ENCODE peak calls at places on chromosomes 5 and 9, in seven cellular contexts. One of them, this sample, is unnamed.

GRCh38 chr9:5577225-5577624 is 51.7 kb upstream of the RIC1 start:
- DNase-seq in A549: no peak
- DNase-seq in transverse colon: no peak
- DNase-seq in tibial nerve: no peak
- DNase-seq in cardiac muscle cell: no peak
- DNase-seq in CD4-positive, alpha-beta T cell: no peak
- DNase-seq in breast epithelium: no peak
- DNase-seq in this sample: no peak

GRCh38 chr9:101442248-101443136 is 6.9 kb upstream of the ALDOB start:
- DNase-seq in tibial nerve: no peak
- DNase-seq in cardiac muscle cell: no peak
- DNase-seq in transverse colon: no peak
- DNase-seq in CD4-positive, alpha-beta T cell: no peak
- DNase-seq in A549: no peak
- DNase-seq in breast epithelium: no peak
- DNase-seq in this sample: peak

GRCh38 chr9:89427621-89428221 is 70.2 kb downstream of the SEMA4D start:
- DNase-seq in tibial nerve: no peak
- DNase-seq in A549: no peak
- DNase-seq in cardiac muscle cell: no peak
- DNase-seq in transverse colon: no peak
- DNase-seq in CD4-positive, alpha-beta T cell: no peak
- DNase-seq in breast epithelium: no peak
- DNase-seq in this sample: no peak

GRCh38 chr9:132411091-132411508 is 1.1 kb downstream of the CFAP77 start:
- DNase-seq in cardiac muscle cell: peak
- DNase-seq in CD4-positive, alpha-beta T cell: peak
- DNase-seq in tibial nerve: no peak
- DNase-seq in breast epithelium: no peak
- DNase-seq in transverse colon: peak
- DNase-seq in A549: peak
- DNase-seq in this sample: peak

GRCh38 chr9:27671591-27671990 is 98.3 kb upstream of the C9orf72 start:
- DNase-seq in cardiac muscle cell: no peak
- DNase-seq in breast epithelium: no peak
- DNase-seq in tibial nerve: no peak
- DNase-seq in transverse colon: no peak
- DNase-seq in CD4-positive, alpha-beta T cell: no peak
- DNase-seq in A549: no peak
- DNase-seq in this sample: no peak

GRCh38 chr9:105881654-105882349 is 187.5 kb downstream of the TMEM38B start:
- DNase-seq in cardiac muscle cell: peak
- DNase-seq in transverse colon: peak
- DNase-seq in A549: peak
- DNase-seq in CD4-positive, alpha-beta T cell: peak
- DNase-seq in breast epithelium: peak
- DNase-seq in tibial nerve: peak
- DNase-seq in this sample: no peak

GRCh38 chr5:59628062-59628828 is 265.3 kb downstream of the PDE4D start:
- DNase-seq in cardiac muscle cell: no peak
- DNase-seq in tibial nerve: no peak
- DNase-seq in transverse colon: no peak
- DNase-seq in A549: no peak
- DNase-seq in breast epithelium: no peak
- DNase-seq in CD4-positive, alpha-beta T cell: no peak
- DNase-seq in this sample: no peak

GRCh38 chr5:43037929-43038510 is 2.1 kb downstream of the ANXA2R start:
- DNase-seq in breast epithelium: no peak
- DNase-seq in CD4-positive, alpha-beta T cell: no peak
- DNase-seq in transverse colon: peak
- DNase-seq in A549: no peak
- DNase-seq in tibial nerve: no peak
- DNase-seq in cardiac muscle cell: no peak
- DNase-seq in this sample: no peak

GRCh38 chr5:179870952-179871351 is 12.3 kb upstream of the MRNIP start:
- DNase-seq in transverse colon: no peak
- DNase-seq in A549: no peak
- DNase-seq in CD4-positive, alpha-beta T cell: no peak
- DNase-seq in tibial nerve: no peak
- DNase-seq in cardiac muscle cell: no peak
- DNase-seq in breast epithelium: no peak
- DNase-seq in this sample: no peak

GRCh38 chr5:181242031-181242451 is 1.7 kb downstream of the RACK1 start:
- DNase-seq in tibial nerve: no peak
- DNase-seq in transverse colon: no peak
- DNase-seq in A549: no peak
- DNase-seq in CD4-positive, alpha-beta T cell: no peak
- DNase-seq in cardiac muscle cell: no peak
- DNase-seq in breast epithelium: no peak
- DNase-seq in this sample: no peak

GRCh38 chr5:181239062-181239663 is 4.5 kb downstream of the RACK1 start:
- DNase-seq in transverse colon: no peak
- DNase-seq in A549: no peak
- DNase-seq in tibial nerve: no peak
- DNase-seq in breast epithelium: no peak
- DNase-seq in cardiac muscle cell: no peak
- DNase-seq in CD4-positive, alpha-beta T cell: no peak
- DNase-seq in this sample: no peak

GRCh38 chr5:181243020-181243520 is 636 bp downstream of the RACK1 start:
- DNase-seq in A549: no peak
- DNase-seq in breast epithelium: no peak
- DNase-seq in tibial nerve: no peak
- DNase-seq in cardiac muscle cell: no peak
- DNase-seq in CD4-positive, alpha-beta T cell: no peak
- DNase-seq in transverse colon: no peak
- DNase-seq in this sample: no peak

GRCh38 chr5:181243521-181244307 is at the start of gene RACK1:
- DNase-seq in A549: peak
- DNase-seq in transverse colon: peak
- DNase-seq in CD4-positive, alpha-beta T cell: peak
- DNase-seq in tibial nerve: peak
- DNase-seq in breast epithelium: peak
- DNase-seq in cardiac muscle cell: peak
- DNase-seq in this sample: peak

DNA sequence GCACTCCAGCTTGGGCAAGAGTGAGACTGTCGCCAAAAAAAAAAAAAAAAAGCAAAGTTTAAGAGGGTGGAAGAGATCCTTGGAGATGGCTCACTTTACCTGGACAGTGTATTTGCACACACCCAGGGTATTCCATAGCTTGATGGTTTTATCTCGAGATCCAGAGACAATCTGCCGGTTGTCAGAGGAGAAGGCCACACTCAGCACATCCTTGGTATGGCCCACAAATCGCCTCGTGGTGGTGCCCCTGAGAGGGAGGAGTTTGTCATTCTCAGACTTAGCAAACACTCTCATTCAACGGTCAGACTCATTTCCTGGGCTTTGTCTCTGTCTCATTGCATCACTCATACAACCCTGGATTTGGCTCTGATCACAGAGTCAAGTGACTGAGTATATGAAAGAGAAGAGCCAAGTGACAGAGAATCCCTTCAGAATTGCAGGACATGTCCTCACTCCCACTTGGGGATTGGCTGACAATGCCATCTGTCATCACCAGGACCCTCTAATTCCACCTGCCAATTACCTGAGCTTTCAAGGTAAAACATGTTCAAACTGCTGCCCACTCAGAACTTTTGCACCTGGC is 2.2 kb downstream of the RACK1 start:
- DNase-seq in A549: no peak
- DNase-seq in breast epithelium: no peak
- DNase-seq in transverse colon: no peak
- DNase-seq in cardiac muscle cell: no peak
- DNase-seq in tibial nerve: no peak
- DNase-seq in CD4-positive, alpha-beta T cell: no peak
- DNase-seq in this sample: no peak
- TF ChIP-seq CTCF in A549: no peak
- TF ChIP-seq CTCF in breast epithelium: no peak
- TF ChIP-seq CTCF in transverse colon: no peak
- TF ChIP-seq CTCF in cardiac muscle cell: no peak
- TF ChIP-seq CTCF in tibial nerve: no peak
- TF ChIP-seq CTCF in CD4-positive, alpha-beta T cell: no peak
- TF ChIP-seq CTCF in this sample: no peak

GRCh38 chr5:149636191-149636860 is 55.0 kb downstream of the ARHGEF37 start:
- DNase-seq in tibial nerve: no peak
- DNase-seq in breast epithelium: no peak
- DNase-seq in transverse colon: no peak
- DNase-seq in cardiac muscle cell: no peak
- DNase-seq in CD4-positive, alpha-beta T cell: no peak
- DNase-seq in A549: no peak
- DNase-seq in this sample: no peak
- H3K27ac ChIP-seq in tibial nerve: no peak
- H3K27ac ChIP-seq in breast epithelium: no peak
- H3K27ac ChIP-seq in transverse colon: no peak
- H3K27ac ChIP-seq in cardiac muscle cell: no peak
- H3K27ac ChIP-seq in CD4-positive, alpha-beta T cell: no peak
- H3K27ac ChIP-seq in A549: no peak
- H3K27ac ChIP-seq in this sample: no peak

GRCh38 chr5:120655828-120656435 is 191.8 kb downstream of the PRR16 start:
- DNase-seq in breast epithelium: no peak
- DNase-seq in A549: peak
- DNase-seq in transverse colon: peak
- DNase-seq in cardiac muscle cell: peak
- DNase-seq in tibial nerve: no peak
- DNase-seq in CD4-positive, alpha-beta T cell: no peak
- DNase-seq in this sample: no peak
- TF ChIP-seq CTCF in breast epithelium: peak
- TF ChIP-seq CTCF in A549: peak
- TF ChIP-seq CTCF in transverse colon: peak
- TF ChIP-seq CTCF in cardiac muscle cell: peak
- TF ChIP-seq CTCF in tibial nerve: peak
- TF ChIP-seq CTCF in CD4-positive, alpha-beta T cell: no peak
- TF ChIP-seq CTCF in this sample: peak

GRCh38 chr5:173123416-173123815 is 20.9 kb upstream of the BNIP1 start:
- DNase-seq in A549: no peak
- DNase-seq in cardiac muscle cell: no peak
- DNase-seq in transverse colon: no peak
- DNase-seq in CD4-positive, alpha-beta T cell: no peak
- DNase-seq in breast epithelium: no peak
- DNase-seq in tibial nerve: no peak
- DNase-seq in this sample: no peak

GRCh38 chr5:173114536-173114935 is 29.8 kb upstream of the BNIP1 start:
- DNase-seq in transverse colon: no peak
- DNase-seq in breast epithelium: no peak
- DNase-seq in CD4-positive, alpha-beta T cell: no peak
- DNase-seq in tibial nerve: no peak
- DNase-seq in cardiac muscle cell: no peak
- DNase-seq in A549: no peak
- DNase-seq in this sample: no peak

GRCh38 chr5:173119719-173120118 is 24.6 kb upstream of the BNIP1 start:
- DNase-seq in transverse colon: no peak
- DNase-seq in A549: no peak
- DNase-seq in tibial nerve: no peak
- DNase-seq in breast epithelium: no peak
- DNase-seq in cardiac muscle cell: no peak
- DNase-seq in CD4-positive, alpha-beta T cell: no peak
- DNase-seq in this sample: no peak
- H3K27ac ChIP-seq in transverse colon: no peak
- H3K27ac ChIP-seq in A549: no peak
- H3K27ac ChIP-seq in tibial nerve: no peak
- H3K27ac ChIP-seq in breast epithelium: no peak
- H3K27ac ChIP-seq in cardiac muscle cell: no peak
- H3K27ac ChIP-seq in CD4-positive, alpha-beta T cell: no peak
- H3K27ac ChIP-seq in this sample: no peak